ENCODE peak calls at places on chromosomes 2 and 18, in five cellular contexts. One of them, this sample, is unnamed.

GRCh38 chr2:235659767-235660322 is 166.0 kb downstream of the AGAP1 start:
- DNase-seq in left cardiac atrium: no peak
- DNase-seq in D341Med: no peak
- DNase-seq in activated gamma-delta T cell treated with Interleukin-2 at 50 U/mL for 16 hours: no peak
- DNase-seq in fibroblast of mammary gland: peak; percentile 88
- DNase-seq in this sample: peak; percentile 94

GRCh38 chr2:172693037-172693436 is 42.6 kb upstream of the RAPGEF4 start:
- DNase-seq in left cardiac atrium: peak; percentile 74
- DNase-seq in fibroblast of mammary gland: peak; percentile 99
- DNase-seq in D341Med: no peak
- DNase-seq in activated gamma-delta T cell treated with Interleukin-2 at 50 U/mL for 16 hours: no peak
- DNase-seq in this sample: peak; percentile 98

GRCh38 chr2:6965071-6965795 is 48.0 kb downstream of the RNF144A start:
- DNase-seq in D341Med: no peak
- DNase-seq in activated gamma-delta T cell treated with Interleukin-2 at 50 U/mL for 16 hours: no peak
- DNase-seq in left cardiac atrium: no peak
- DNase-seq in fibroblast of mammary gland: no peak
- DNase-seq in this sample: no peak

GRCh38 chr2:156436477-156437085 is 402 bp downstream of the GPD2 start:
- DNase-seq in activated gamma-delta T cell treated with Interleukin-2 at 50 U/mL for 16 hours: no peak
- DNase-seq in left cardiac atrium: no peak
- DNase-seq in fibroblast of mammary gland: no peak
- DNase-seq in D341Med: no peak
- DNase-seq in this sample: peak; percentile 34

GRCh38 chr2:174752403-174753037 is 11.8 kb downstream of the CHRNA1 start:
- DNase-seq in fibroblast of mammary gland: no peak
- DNase-seq in left cardiac atrium: no peak
- DNase-seq in activated gamma-delta T cell treated with Interleukin-2 at 50 U/mL for 16 hours: no peak
- DNase-seq in D341Med: no peak
- DNase-seq in this sample: peak; percentile 28

GRCh38 chr2:121038831-121039230 is 246.2 kb downstream of the TFCP2L1 start:
- DNase-seq in left cardiac atrium: no peak
- DNase-seq in D341Med: no peak
- DNase-seq in activated gamma-delta T cell treated with Interleukin-2 at 50 U/mL for 16 hours: no peak
- DNase-seq in fibroblast of mammary gland: no peak
- DNase-seq in this sample: no peak

GRCh38 chr2:26471278-26471677 is 6.6 kb downstream of the OTOF start:
- DNase-seq in fibroblast of mammary gland: no peak
- DNase-seq in D341Med: peak; percentile 68
- DNase-seq in left cardiac atrium: no peak
- DNase-seq in activated gamma-delta T cell treated with Interleukin-2 at 50 U/mL for 16 hours: no peak
- DNase-seq in this sample: no peak

GRCh38 chr2:238207006-238207405 is 3.5 kb upstream of the ILKAP start:
- DNase-seq in left cardiac atrium: no peak
- DNase-seq in fibroblast of mammary gland: no peak
- DNase-seq in activated gamma-delta T cell treated with Interleukin-2 at 50 U/mL for 16 hours: no peak
- DNase-seq in D341Med: no peak
- DNase-seq in this sample: no peak

GRCh38 chr18:43193336-43193735 is 77.9 kb upstream of the RIT2 start:
- DNase-seq in left cardiac atrium: no peak
- DNase-seq in D341Med: no peak
- DNase-seq in activated gamma-delta T cell treated with Interleukin-2 at 50 U/mL for 16 hours: no peak
- DNase-seq in fibroblast of mammary gland: no peak
- DNase-seq in this sample: no peak

GRCh38 chr2:166651080-166651675 is 157.1 kb upstream of the SCN7A start:
- DNase-seq in left cardiac atrium: no peak
- DNase-seq in activated gamma-delta T cell treated with Interleukin-2 at 50 U/mL for 16 hours: no peak
- DNase-seq in fibroblast of mammary gland: peak; percentile 20
- DNase-seq in D341Med: no peak
- DNase-seq in this sample: peak; percentile 82

GRCh38 chr18:10946058-10946457 is 203.3 kb downstream of the PIEZO2 start:
- DNase-seq in activated gamma-delta T cell treated with Interleukin-2 at 50 U/mL for 16 hours: no peak
- DNase-seq in D341Med: no peak
- DNase-seq in left cardiac atrium: no peak
- DNase-seq in fibroblast of mammary gland: no peak
- DNase-seq in this sample: no peak

GRCh38 chr2:216188268-216188850 is 79.2 kb downstream of the XRCC5 start:
- DNase-seq in D341Med: no peak
- DNase-seq in fibroblast of mammary gland: no peak
- DNase-seq in left cardiac atrium: no peak
- DNase-seq in activated gamma-delta T cell treated with Interleukin-2 at 50 U/mL for 16 hours: no peak
- DNase-seq in this sample: no peak

GRCh38 chr18:29749699-29750098 is 1292.8 kb downstream of the DSC3 start:
- DNase-seq in D341Med: no peak
- DNase-seq in activated gamma-delta T cell treated with Interleukin-2 at 50 U/mL for 16 hours: no peak
- DNase-seq in fibroblast of mammary gland: peak; percentile 20
- DNase-seq in left cardiac atrium: no peak
- DNase-seq in this sample: peak; percentile 49

GRCh38 chr18:35949903-35950627 is 22.4 kb upstream of the RMP24 start:
- DNase-seq in fibroblast of mammary gland: peak; percentile 68
- DNase-seq in D341Med: peak; percentile 87
- DNase-seq in left cardiac atrium: peak; percentile 51
- DNase-seq in activated gamma-delta T cell treated with Interleukin-2 at 50 U/mL for 16 hours: peak; percentile 40
- DNase-seq in this sample: peak; percentile 66

GRCh38 chr2:71609441-71609840 is 156.1 kb downstream of the DYSF start:
- DNase-seq in D341Med: no peak
- DNase-seq in fibroblast of mammary gland: no peak
- DNase-seq in left cardiac atrium: peak; percentile 13
- DNase-seq in activated gamma-delta T cell treated with Interleukin-2 at 50 U/mL for 16 hours: no peak
- DNase-seq in this sample: peak; percentile 44

GRCh38 chr2:39118786-39119499 is 1.9 kb downstream of the SOS1 start:
- DNase-seq in left cardiac atrium: no peak
- DNase-seq in activated gamma-delta T cell treated with Interleukin-2 at 50 U/mL for 16 hours: no peak
- DNase-seq in fibroblast of mammary gland: peak; percentile 46
- DNase-seq in D341Med: peak; percentile 33
- DNase-seq in this sample: peak; percentile 47

This sample was measured in iris pigment epithelial cell.